ENCODE peak calls at places on chromosome 7, in seven cellular contexts. One of them, this sample, is unnamed. For H3K9me3, the result is how much of the 10 kb centered on the place peaks cover.

GRCh38 chr7:34425631-34426384 is 232.2 kb upstream of the NPSR1 start:
- DNase-seq in lower lobe of right lung: no peak
- DNase-seq in keratinocyte: no peak
- DNase-seq in left ventricle myocardium inferior: no peak
- DNase-seq in naive thymus-derived CD4-positive, alpha-beta T cell: no peak
- DNase-seq in AG04450: no peak
- DNase-seq in left lung: no peak
- DNase-seq in this sample: no peak

GRCh38 chr7:12139421-12139820 is 71.7 kb upstream of the TMEM106B start:
- DNase-seq in lower lobe of right lung: no peak
- DNase-seq in AG04450: no peak
- DNase-seq in keratinocyte: no peak
- DNase-seq in left ventricle myocardium inferior: no peak
- DNase-seq in left lung: no peak
- DNase-seq in naive thymus-derived CD4-positive, alpha-beta T cell: no peak
- DNase-seq in this sample: no peak

GRCh38 chr7:4189151-4189570 is 492.9 kb upstream of the FOXK1 start:
- DNase-seq in naive thymus-derived CD4-positive, alpha-beta T cell: no peak
- DNase-seq in keratinocyte: peak
- DNase-seq in left lung: peak
- DNase-seq in lower lobe of right lung: peak
- DNase-seq in left ventricle myocardium inferior: peak
- DNase-seq in AG04450: no peak
- DNase-seq in this sample: no peak

GRCh38 chr7:86768394-86768793 is 124.7 kb downstream of the GRM3 start:
- DNase-seq in naive thymus-derived CD4-positive, alpha-beta T cell: no peak
- DNase-seq in lower lobe of right lung: no peak
- DNase-seq in left ventricle myocardium inferior: no peak
- DNase-seq in left lung: no peak
- DNase-seq in keratinocyte: no peak
- DNase-seq in AG04450: no peak
- DNase-seq in this sample: no peak

GRCh38 chr7:151682831-151683614 is 163.3 kb upstream of the RHEB start:
- DNase-seq in naive thymus-derived CD4-positive, alpha-beta T cell: no peak
- DNase-seq in keratinocyte: no peak
- DNase-seq in lower lobe of right lung: no peak
- DNase-seq in left lung: no peak
- DNase-seq in AG04450: no peak
- DNase-seq in left ventricle myocardium inferior: no peak
- DNase-seq in this sample: no peak

GRCh38 chr7:135206887-135207738 is 4.2 kb downstream of the WDR91 start:
- DNase-seq in AG04450: no peak
- DNase-seq in left lung: no peak
- DNase-seq in left ventricle myocardium inferior: no peak
- DNase-seq in lower lobe of right lung: no peak
- DNase-seq in naive thymus-derived CD4-positive, alpha-beta T cell: no peak
- DNase-seq in keratinocyte: no peak
- DNase-seq in this sample: no peak

GRCh38 chr7:92809397-92810241 is 26.8 kb downstream of the CDK6 start:
- DNase-seq in keratinocyte: peak
- DNase-seq in lower lobe of right lung: no peak
- DNase-seq in AG04450: peak
- DNase-seq in naive thymus-derived CD4-positive, alpha-beta T cell: peak
- DNase-seq in left lung: peak
- DNase-seq in left ventricle myocardium inferior: peak
- DNase-seq in this sample: no peak

GRCh38 chr7:22724861-22725260 is 2.1 kb upstream of the IL6 start:
- DNase-seq in AG04450: no peak
- DNase-seq in keratinocyte: no peak
- DNase-seq in left lung: no peak
- DNase-seq in left ventricle myocardium inferior: no peak
- DNase-seq in naive thymus-derived CD4-positive, alpha-beta T cell: no peak
- DNase-seq in lower lobe of right lung: no peak
- DNase-seq in this sample: no peak

GRCh38 chr7:34900891-34901493 is 136.3 kb downstream of the DPY19L1 start:
- DNase-seq in left lung: no peak
- DNase-seq in keratinocyte: no peak
- DNase-seq in naive thymus-derived CD4-positive, alpha-beta T cell: no peak
- DNase-seq in AG04450: no peak
- DNase-seq in left ventricle myocardium inferior: peak
- DNase-seq in lower lobe of right lung: no peak
- DNase-seq in this sample: no peak

GRCh38 chr7:12646139-12646538 is 41.3 kb upstream of the ARL4A start:
- DNase-seq in left lung: no peak
- DNase-seq in lower lobe of right lung: no peak
- DNase-seq in AG04450: no peak
- DNase-seq in left ventricle myocardium inferior: no peak
- DNase-seq in naive thymus-derived CD4-positive, alpha-beta T cell: no peak
- DNase-seq in keratinocyte: no peak
- DNase-seq in this sample: no peak

GRCh38 chr7:101172854-101173751 is 7.0 kb downstream of the NAT16 start:
- DNase-seq in naive thymus-derived CD4-positive, alpha-beta T cell: no peak
- DNase-seq in lower lobe of right lung: peak
- DNase-seq in left lung: peak
- DNase-seq in AG04450: peak
- DNase-seq in left ventricle myocardium inferior: peak
- DNase-seq in keratinocyte: no peak
- DNase-seq in this sample: no peak
- H3K27ac ChIP-seq in naive thymus-derived CD4-positive, alpha-beta T cell: no peak
- H3K27ac ChIP-seq in lower lobe of right lung: no peak
- H3K27ac ChIP-seq in left lung: no peak
- H3K27ac ChIP-seq in AG04450: peak
- H3K27ac ChIP-seq in left ventricle myocardium inferior: no peak
- H3K27ac ChIP-seq in keratinocyte: no peak
- H3K27ac ChIP-seq in this sample: no peak

DNA sequence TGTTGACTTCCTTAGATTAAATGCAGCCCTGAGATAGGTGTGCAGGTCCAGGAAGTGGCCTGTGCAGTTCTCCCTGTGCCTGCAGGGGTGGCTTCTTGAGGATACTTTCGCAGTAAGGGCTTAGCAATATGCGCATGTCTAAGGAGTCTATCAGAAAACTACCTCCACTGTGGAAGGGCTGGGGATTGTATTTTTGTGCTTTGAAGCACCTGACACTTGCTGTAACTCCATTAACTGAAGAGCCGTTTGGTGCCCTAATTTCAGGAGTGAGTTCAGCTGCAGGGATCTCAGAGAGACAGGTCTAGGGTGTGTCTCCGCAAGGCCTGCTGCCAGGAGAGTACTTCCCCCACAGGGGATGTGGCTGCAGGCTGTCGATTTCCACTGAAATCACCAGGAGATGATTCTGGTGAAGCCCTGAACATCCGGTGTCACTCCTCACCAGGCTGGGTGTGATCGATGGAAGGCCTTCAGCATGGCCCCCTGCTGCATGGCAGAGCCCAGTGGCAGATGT is 35.5 kb downstream of the IKZF1 start:
- DNase-seq in left ventricle myocardium inferior: no peak
- DNase-seq in naive thymus-derived CD4-positive, alpha-beta T cell: peak
- DNase-seq in keratinocyte: no peak
- DNase-seq in lower lobe of right lung: no peak
- DNase-seq in left lung: no peak
- DNase-seq in AG04450: no peak
- DNase-seq in this sample: no peak
- H3K4me3 ChIP-seq in left ventricle myocardium inferior: no peak
- H3K4me3 ChIP-seq in naive thymus-derived CD4-positive, alpha-beta T cell: peak
- H3K4me3 ChIP-seq in keratinocyte: no peak
- H3K4me3 ChIP-seq in lower lobe of right lung: no peak
- H3K4me3 ChIP-seq in left lung: no peak
- H3K4me3 ChIP-seq in AG04450: no peak
- H3K4me3 ChIP-seq in this sample: no peak

GRCh38 chr7:53272081-53272480 is 236.6 kb downstream of the POM121L12 start:
- DNase-seq in left ventricle myocardium inferior: no peak
- DNase-seq in AG04450: no peak
- DNase-seq in naive thymus-derived CD4-positive, alpha-beta T cell: no peak
- DNase-seq in lower lobe of right lung: no peak
- DNase-seq in keratinocyte: no peak
- DNase-seq in left lung: no peak
- DNase-seq in this sample: no peak
- H3K9me3 ChIP-seq in left ventricle myocardium inferior: under half
- H3K9me3 ChIP-seq in AG04450: under half
- H3K9me3 ChIP-seq in naive thymus-derived CD4-positive, alpha-beta T cell: under half
- H3K9me3 ChIP-seq in lower lobe of right lung: under half
- H3K9me3 ChIP-seq in keratinocyte: under half
- H3K9me3 ChIP-seq in left lung: under half
- H3K9me3 ChIP-seq in this sample: under half

DNA sequence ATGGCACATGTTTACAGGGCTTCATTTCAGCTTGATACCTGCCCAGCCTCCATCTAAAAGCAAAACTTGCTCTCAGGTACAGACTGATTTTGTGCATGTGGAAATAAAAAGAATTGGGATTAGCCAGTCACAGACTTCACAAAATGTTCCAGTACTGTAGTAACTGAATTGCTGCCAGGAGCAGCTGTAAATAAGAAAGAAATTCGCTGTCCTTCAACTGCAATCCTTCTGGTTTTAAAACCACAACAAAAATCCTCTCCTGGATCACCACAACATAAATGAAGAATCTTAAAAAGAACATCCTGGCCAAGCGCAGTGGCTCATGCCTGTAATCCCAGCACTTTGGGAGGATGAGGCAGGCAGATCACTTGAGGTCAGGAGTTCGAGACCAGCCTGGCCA is 3.9 kb upstream of the MIOS start:
- DNase-seq in left lung: no peak
- DNase-seq in naive thymus-derived CD4-positive, alpha-beta T cell: no peak
- DNase-seq in AG04450: no peak
- DNase-seq in lower lobe of right lung: no peak
- DNase-seq in left ventricle myocardium inferior: no peak
- DNase-seq in keratinocyte: no peak
- DNase-seq in this sample: no peak
- H3K27ac ChIP-seq in left lung: no peak
- H3K27ac ChIP-seq in naive thymus-derived CD4-positive, alpha-beta T cell: no peak
- H3K27ac ChIP-seq in AG04450: no peak
- H3K27ac ChIP-seq in lower lobe of right lung: no peak
- H3K27ac ChIP-seq in left ventricle myocardium inferior: no peak
- H3K27ac ChIP-seq in keratinocyte: no peak
- H3K27ac ChIP-seq in this sample: no peak

GRCh38 chr7:140404565-140405080 is 765 bp downstream of the RAB19 start:
- DNase-seq in keratinocyte: no peak
- DNase-seq in left lung: no peak
- DNase-seq in left ventricle myocardium inferior: no peak
- DNase-seq in AG04450: no peak
- DNase-seq in naive thymus-derived CD4-positive, alpha-beta T cell: no peak
- DNase-seq in lower lobe of right lung: no peak
- DNase-seq in this sample: no peak
- H3K4me3 ChIP-seq in keratinocyte: no peak
- H3K4me3 ChIP-seq in left lung: peak
- H3K4me3 ChIP-seq in left ventricle myocardium inferior: no peak
- H3K4me3 ChIP-seq in AG04450: no peak
- H3K4me3 ChIP-seq in naive thymus-derived CD4-positive, alpha-beta T cell: peak
- H3K4me3 ChIP-seq in lower lobe of right lung: peak
- H3K4me3 ChIP-seq in this sample: no peak

GRCh38 chr7:158070222-158070920 is 517.3 kb downstream of the PTPRN2 start:
- DNase-seq in lower lobe of right lung: no peak
- DNase-seq in naive thymus-derived CD4-positive, alpha-beta T cell: no peak
- DNase-seq in AG04450: no peak
- DNase-seq in keratinocyte: no peak
- DNase-seq in left ventricle myocardium inferior: no peak
- DNase-seq in left lung: peak
- DNase-seq in this sample: no peak

GRCh38 chr7:158073845-158074840 is 513.5 kb downstream of the PTPRN2 start:
- DNase-seq in left ventricle myocardium inferior: no peak
- DNase-seq in lower lobe of right lung: no peak
- DNase-seq in keratinocyte: no peak
- DNase-seq in naive thymus-derived CD4-positive, alpha-beta T cell: no peak
- DNase-seq in left lung: peak
- DNase-seq in AG04450: no peak
- DNase-seq in this sample: no peak

GRCh38 chr7:158074896-158075632 is 512.6 kb downstream of the PTPRN2 start:
- DNase-seq in lower lobe of right lung: no peak
- DNase-seq in keratinocyte: no peak
- DNase-seq in left ventricle myocardium inferior: no peak
- DNase-seq in naive thymus-derived CD4-positive, alpha-beta T cell: no peak
- DNase-seq in left lung: peak
- DNase-seq in AG04450: no peak
- DNase-seq in this sample: no peak

GRCh38 chr7:158075633-158076001 is 512.0 kb downstream of the PTPRN2 start:
- DNase-seq in AG04450: no peak
- DNase-seq in lower lobe of right lung: no peak
- DNase-seq in left lung: no peak
- DNase-seq in left ventricle myocardium inferior: no peak
- DNase-seq in naive thymus-derived CD4-positive, alpha-beta T cell: no peak
- DNase-seq in keratinocyte: no peak
- DNase-seq in this sample: no peak

GRCh38 chr7:158072889-158073730 is 514.5 kb downstream of the PTPRN2 start:
- DNase-seq in left lung: peak
- DNase-seq in AG04450: no peak
- DNase-seq in keratinocyte: no peak
- DNase-seq in left ventricle myocardium inferior: no peak
- DNase-seq in naive thymus-derived CD4-positive, alpha-beta T cell: no peak
- DNase-seq in lower lobe of right lung: no peak
- DNase-seq in this sample: no peak
- H3K9me3 ChIP-seq in left lung: under half
- H3K9me3 ChIP-seq in AG04450: half or more
- H3K9me3 ChIP-seq in keratinocyte: under half
- H3K9me3 ChIP-seq in left ventricle myocardium inferior: under half
- H3K9me3 ChIP-seq in naive thymus-derived CD4-positive, alpha-beta T cell: under half
- H3K9me3 ChIP-seq in lower lobe of right lung: under half
- H3K9me3 ChIP-seq in this sample: under half

GRCh38 chr7:128448751-128449300 is 6.9 kb upstream of the HILPDA start:
- DNase-seq in lower lobe of right lung: no peak
- DNase-seq in AG04450: no peak
- DNase-seq in left ventricle myocardium inferior: no peak
- DNase-seq in left lung: no peak
- DNase-seq in naive thymus-derived CD4-positive, alpha-beta T cell: no peak
- DNase-seq in keratinocyte: no peak
- DNase-seq in this sample: no peak
- H3K27ac ChIP-seq in lower lobe of right lung: no peak
- H3K27ac ChIP-seq in AG04450: no peak
- H3K27ac ChIP-seq in left ventricle myocardium inferior: no peak
- H3K27ac ChIP-seq in left lung: no peak
- H3K27ac ChIP-seq in naive thymus-derived CD4-positive, alpha-beta T cell: no peak
- H3K27ac ChIP-seq in keratinocyte: no peak
- H3K27ac ChIP-seq in this sample: no peak

DNA sequence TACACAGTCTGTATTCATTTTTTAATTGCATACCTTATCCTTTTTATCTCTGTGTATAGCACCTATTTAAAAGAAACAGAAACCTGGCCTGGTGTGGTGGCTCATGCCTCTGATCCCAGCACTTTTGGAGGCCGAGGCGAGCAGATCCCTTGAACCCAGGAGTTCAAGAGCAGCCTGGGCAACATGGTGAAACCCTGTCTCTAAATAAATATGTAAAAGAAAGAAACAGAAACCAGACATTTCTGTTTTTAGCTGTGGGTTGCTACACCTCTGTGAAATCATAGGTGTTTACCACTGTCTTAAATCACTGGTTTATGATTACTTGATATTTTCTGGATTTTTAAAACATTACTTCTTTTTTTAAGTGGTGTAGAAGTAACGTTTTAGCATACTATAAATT is 41.0 kb downstream of the PTPRZ1 start:
- DNase-seq in left ventricle myocardium inferior: no peak
- DNase-seq in AG04450: no peak
- DNase-seq in lower lobe of right lung: no peak
- DNase-seq in naive thymus-derived CD4-positive, alpha-beta T cell: no peak
- DNase-seq in keratinocyte: no peak
- DNase-seq in left lung: no peak
- DNase-seq in this sample: no peak
- H3K4me3 ChIP-seq in left ventricle myocardium inferior: no peak
- H3K4me3 ChIP-seq in AG04450: no peak
- H3K4me3 ChIP-seq in lower lobe of right lung: no peak
- H3K4me3 ChIP-seq in naive thymus-derived CD4-positive, alpha-beta T cell: no peak
- H3K4me3 ChIP-seq in keratinocyte: no peak
- H3K4me3 ChIP-seq in left lung: no peak
- H3K4me3 ChIP-seq in this sample: no peak